ENCODE peak calls at places on chromosome 4, in eight cellular contexts. A, I, X, O, Q, M, P and U are unnamed samples.

GRCh38 chr4:16843831-16844508 is 54.5 kb downstream of the LDB2 start:
- DNase-seq in M (no peak), O (peak), P (no peak), Q (no peak), I (no peak), X (no peak), A (peak), U (no peak)

GRCh38 chr4:6769138-6769983 is 13.2 kb upstream of the KIAA0232 start:
- DNase-seq in M (no peak), Q (no peak), I (no peak), O (no peak), A (no peak), P (no peak), X (no peak), U (no peak)

GRCh38 chr4:123299212-123299651 is 97.4 kb upstream of the SPRY1 start:
- DNase-seq in M (no peak), X (no peak), A (peak), I (no peak), Q (no peak), P (peak), O (peak), U (no peak)

GRCh38 chr4:76198411-76199237 is 15.0 kb downstream of the SCARB2 start:
- DNase-seq in O (peak), I (no peak), A (peak), Q (no peak), P (peak), M (no peak), X (no peak), U (no peak)

GRCh38 chr4:8859550-8860095 is 12.0 kb downstream of the HMX1 start:
- DNase-seq in Q (no peak), I (no peak), A (no peak), X (no peak), O (no peak), P (no peak), M (no peak), U (no peak)

GRCh38 chr4:83231620-83232056 is 53.0 kb downstream of the COQ2 start:
- DNase-seq in M (no peak), A (no peak), X (no peak), P (no peak), I (no peak), O (peak), Q (no peak), U (no peak)

GRCh38 chr4:114225462-114225861 is 246.0 kb upstream of the ARSJ start:
- DNase-seq in Q (no peak), I (no peak), P (no peak), M (no peak), X (no peak), A (no peak), O (no peak), U (no peak)

GRCh38 chr4:157999723-158000122 is 173.1 kb downstream of the GASK1B start:
- DNase-seq in O (no peak), P (peak), M (no peak), A (no peak), X (no peak), I (no peak), Q (no peak), U (no peak)

GRCh38 chr4:10730590-10730989 is 46.0 kb upstream of the CLNK start:
- DNase-seq in Q (no peak), M (no peak), A (no peak), I (no peak), X (no peak), O (no peak), P (no peak), U (no peak)

GRCh38 chr4:76570141-76570989 is 135.3 kb downstream of the SHROOM3 start:
- DNase-seq in A (peak), I (no peak), M (no peak), Q (no peak), O (peak), P (peak), X (no peak), U (no peak)

GRCh38 chr4:54439831-54440243 is 210.7 kb downstream of the PDGFRA start:
- DNase-seq in Q (no peak), A (peak), X (no peak), I (no peak), P (peak), O (no peak), M (no peak), U (no peak)

GRCh38 chr4:141352775-141353544 is 132.3 kb downstream of the ZNF330 start:
- DNase-seq in Q (no peak), X (no peak), O (peak), I (no peak), M (no peak), P (no peak), A (peak), U (no peak)

GRCh38 chr4:185810746-185811508 is 1.1 kb downstream of the SORBS2 start:
- DNase-seq in I (no peak), Q (no peak), X (no peak), M (no peak), P (peak), O (peak), A (peak), U (no peak)

GRCh38 chr4:186676531-186677158 is 47.0 kb downstream of the FAT1 start:
- DNase-seq in X (no peak), A (peak), O (peak), I (no peak), P (peak), Q (no peak), M (no peak), U (no peak)

GRCh38 chr4:185591679-185592141 is 56.4 kb upstream of the PDLIM3 start:
- DNase-seq in X (no peak), I (no peak), O (peak), Q (no peak), A (peak), P (peak), M (no peak), U (no peak)

GRCh38 chr4:88963817-88964216 is 93.2 kb downstream of the FAM13A start:
- DNase-seq in P (peak), I (no peak), O (peak), X (no peak), A (no peak), Q (no peak), M (no peak), U (no peak)

GRCh38 chr4:122576261-122577188 is 44.3 kb downstream of the IL21 start:
- DNase-seq in X (no peak), O (peak), A (peak), Q (no peak), P (peak), I (no peak), M (no peak), U (peak)

GRCh38 chr4:7805533-7806079 is 134.1 kb downstream of the AFAP1 start:
- DNase-seq in I (no peak), O (peak), A (peak), Q (no peak), P (peak), M (no peak), X (no peak), U (no peak)

GRCh38 chr4:75724867-75725724 is 719 bp downstream of the USO1 start:
- DNase-seq in Q (peak), M (peak), O (peak), X (peak), P (peak), A (peak), I (peak), U (peak)